ENCODE peak calls at places on chromosome 9, in five cellular contexts. One of them, this sample, is unnamed.
A peak's percentile ranks its signal among the peaks of the same experiment; 100 is the strongest.

GRCh38 chr9:69207503-69207902 is 33.4 kb downstream of the TJP2 start:
- DNase-seq in neuronal stem cell: no peak
- DNase-seq in IMR-90: no peak
- DNase-seq in H9: peak; percentile 41
- DNase-seq in H1: no peak
- DNase-seq in this sample: peak; percentile 69

GRCh38 chr9:112790231-112790774 is 39.7 kb downstream of the SNX30 start:
- DNase-seq in H9: no peak
- DNase-seq in IMR-90: no peak
- DNase-seq in H1: no peak
- DNase-seq in neuronal stem cell: no peak
- DNase-seq in this sample: peak; percentile 28

GRCh38 chr9:120434532-120434931 is 145.4 kb downstream of the CDK5RAP2 start:
- DNase-seq in neuronal stem cell: no peak
- DNase-seq in IMR-90: peak; percentile 93
- DNase-seq in H9: no peak
- DNase-seq in H1: no peak
- DNase-seq in this sample: no peak

GRCh38 chr9:114163517-114163924 is 8.2 kb downstream of the COL27A1 start:
- DNase-seq in H9: peak; percentile 60
- DNase-seq in neuronal stem cell: no peak
- DNase-seq in H1: no peak
- DNase-seq in IMR-90: peak; percentile 60
- DNase-seq in this sample: peak; percentile 56

GRCh38 chr9:19116391-19116790 is 10.9 kb downstream of the PLIN2 start:
- DNase-seq in IMR-90: peak; percentile 64
- DNase-seq in neuronal stem cell: no peak
- DNase-seq in H1: no peak
- DNase-seq in H9: no peak
- DNase-seq in this sample: no peak

GRCh38 chr9:72203205-72203803 is 54.1 kb downstream of the GDA start:
- DNase-seq in H9: peak; percentile 34
- DNase-seq in H1: no peak
- DNase-seq in IMR-90: peak; percentile 22
- DNase-seq in neuronal stem cell: no peak
- DNase-seq in this sample: peak; percentile 57

GRCh38 chr9:105280730-105281129 is 36.3 kb downstream of the SLC44A1 start:
- DNase-seq in neuronal stem cell: no peak
- DNase-seq in IMR-90: peak; percentile 78
- DNase-seq in H1: no peak
- DNase-seq in H9: no peak
- DNase-seq in this sample: no peak

GRCh38 chr9:97982191-97982718 is 886 bp upstream of the ANP32B start:
- DNase-seq in H9: no peak
- DNase-seq in IMR-90: no peak
- DNase-seq in neuronal stem cell: no peak
- DNase-seq in H1: no peak
- DNase-seq in this sample: no peak

GRCh38 chr9:113653746-113654604 is 190.4 kb downstream of the RGS3 start:
- DNase-seq in IMR-90: no peak
- DNase-seq in H1: no peak
- DNase-seq in neuronal stem cell: no peak
- DNase-seq in H9: no peak
- DNase-seq in this sample: no peak

GRCh38 chr9:115369322-115369957 is 251.5 kb upstream of the TNC start:
- DNase-seq in IMR-90: peak; percentile 91
- DNase-seq in neuronal stem cell: no peak
- DNase-seq in H9: no peak
- DNase-seq in H1: no peak
- DNase-seq in this sample: no peak

GRCh38 chr9:121612511-121612998 is 38.9 kb upstream of the DAB2IP start:
- DNase-seq in IMR-90: no peak
- DNase-seq in H1: no peak
- DNase-seq in H9: peak; percentile 55
- DNase-seq in neuronal stem cell: no peak
- DNase-seq in this sample: peak; percentile 62

GRCh38 chr9:37987467-37987981 is 81.5 kb downstream of the SHB start:
- DNase-seq in H1: no peak
- DNase-seq in neuronal stem cell: no peak
- DNase-seq in IMR-90: no peak
- DNase-seq in H9: no peak
- DNase-seq in this sample: no peak

GRCh38 chr9:129886226-129887174 is 51.2 kb downstream of the USP20 start:
- DNase-seq in H1: no peak
- DNase-seq in IMR-90: no peak
- DNase-seq in H9: peak; percentile 35
- DNase-seq in neuronal stem cell: no peak
- DNase-seq in this sample: no peak

GRCh38 chr9:137456061-137456863 is 2.9 kb downstream of the NSMF start:
- DNase-seq in H1: no peak
- DNase-seq in H9: no peak
- DNase-seq in neuronal stem cell: no peak
- DNase-seq in IMR-90: peak; percentile 28
- DNase-seq in this sample: no peak

GRCh38 chr9:138119202-138120027 is 241.8 kb downstream of the CACNA1B start:
- DNase-seq in IMR-90: no peak
- DNase-seq in neuronal stem cell: no peak
- DNase-seq in H9: no peak
- DNase-seq in H1: no peak
- DNase-seq in this sample: no peak

GRCh38 chr9:33129886-33130284 is 37.3 kb downstream of the B4GALT1 start:
- DNase-seq in H9: no peak
- DNase-seq in H1: no peak
- DNase-seq in neuronal stem cell: no peak
- DNase-seq in IMR-90: no peak
- DNase-seq in this sample: peak; percentile 95

GRCh38 chr9:119349548-119349947 is 19.7 kb downstream of the BRINP1 start:
- DNase-seq in neuronal stem cell: peak; percentile 29
- DNase-seq in IMR-90: no peak
- DNase-seq in H9: peak; percentile 52
- DNase-seq in H1: no peak
- DNase-seq in this sample: no peak

GRCh38 chr9:114606597-114607207 is 4.4 kb upstream of the TMEM268 start:
- DNase-seq in H9: no peak
- DNase-seq in IMR-90: peak; percentile 78
- DNase-seq in H1: no peak
- DNase-seq in neuronal stem cell: no peak
- DNase-seq in this sample: no peak

GRCh38 chr9:94922098-94922607 is 195.7 kb downstream of the AOPEP start:
- DNase-seq in IMR-90: peak; percentile 98
- DNase-seq in H9: no peak
- DNase-seq in neuronal stem cell: no peak
- DNase-seq in H1: no peak
- DNase-seq in this sample: no peak
- H3K14ac ChIP-seq in IMR-90: peak overlapping the region; percentile 96
- H3K14ac ChIP-seq in H9: no peak overlapping the region
- H3K14ac ChIP-seq in neuronal stem cell: no peak overlapping the region
- H3K14ac ChIP-seq in H1: no peak overlapping the region
- H3K14ac ChIP-seq in this sample: peak overlapping the region; percentile 83

GRCh38 chr9:27412963-27413362 is 111.1 kb upstream of the IFNK start:
- DNase-seq in neuronal stem cell: no peak
- DNase-seq in H9: no peak
- DNase-seq in IMR-90: no peak
- DNase-seq in H1: no peak
- DNase-seq in this sample: no peak

GRCh38 chr9:27408523-27408922 is 111.6 kb upstream of the EQTN start:
- DNase-seq in IMR-90: no peak
- DNase-seq in H9: no peak
- DNase-seq in neuronal stem cell: no peak
- DNase-seq in H1: no peak
- DNase-seq in this sample: peak; percentile 43

GRCh38 chr9:27412081-27412480 is 112.0 kb upstream of the IFNK start:
- DNase-seq in H9: no peak
- DNase-seq in neuronal stem cell: no peak
- DNase-seq in H1: no peak
- DNase-seq in IMR-90: no peak
- DNase-seq in this sample: peak; percentile 92

GRCh38 chr9:27414215-27414731 is 109.8 kb upstream of the IFNK start:
- DNase-seq in neuronal stem cell: no peak
- DNase-seq in IMR-90: no peak
- DNase-seq in H9: no peak
- DNase-seq in H1: no peak
- DNase-seq in this sample: no peak

GRCh38 chr9:27413507-27414214 is 110.4 kb upstream of the IFNK start:
- DNase-seq in H1: no peak
- DNase-seq in H9: no peak
- DNase-seq in IMR-90: no peak
- DNase-seq in neuronal stem cell: no peak
- DNase-seq in this sample: no peak
- H3K14ac ChIP-seq in H1: no peak overlapping the region
- H3K14ac ChIP-seq in H9: no peak overlapping the region
- H3K14ac ChIP-seq in IMR-90: no peak overlapping the region
- H3K14ac ChIP-seq in neuronal stem cell: no peak overlapping the region
- H3K14ac ChIP-seq in this sample: no peak overlapping the region

GRCh38 chr9:132877818-132878694 is at the start of gene AK8:
- DNase-seq in IMR-90: peak; percentile 66
- DNase-seq in neuronal stem cell: peak; percentile 81
- DNase-seq in H9: peak; percentile 78
- DNase-seq in H1: no peak
- DNase-seq in this sample: peak; percentile 74
- H3K14ac ChIP-seq in IMR-90: peak within 1 kb of the TSS; percentile 90
- H3K14ac ChIP-seq in neuronal stem cell: no peak within 1 kb of the TSS
- H3K14ac ChIP-seq in H9: no peak within 1 kb of the TSS
- H3K14ac ChIP-seq in H1: no peak within 1 kb of the TSS
- H3K14ac ChIP-seq in this sample: peak within 1 kb of the TSS; percentile 92

DNA sequence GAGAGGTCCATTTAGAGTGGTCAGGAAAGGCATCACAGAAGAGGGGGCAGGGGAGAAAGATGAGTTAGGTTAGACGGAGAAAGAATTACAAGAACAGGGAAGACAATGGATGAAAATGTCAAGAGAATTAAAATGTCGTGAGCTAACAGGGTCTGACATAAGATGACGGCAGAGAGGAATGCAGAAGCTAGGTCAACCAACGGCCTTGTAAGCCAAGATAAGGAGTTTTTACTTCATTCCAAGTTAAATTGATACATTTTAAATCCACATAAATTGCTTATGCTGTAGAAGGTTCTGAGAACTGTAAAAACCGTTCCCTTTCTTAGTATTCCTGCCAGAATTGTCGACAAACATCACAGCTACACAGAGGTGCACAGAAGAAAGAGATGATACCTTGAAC is 897.0 kb upstream of the DMAC1 start:
- DNase-seq in IMR-90: no peak
- DNase-seq in H9: no peak
- DNase-seq in neuronal stem cell: no peak
- DNase-seq in H1: no peak
- DNase-seq in this sample: no peak
- H3K14ac ChIP-seq in IMR-90: no peak overlapping the region
- H3K14ac ChIP-seq in H9: no peak overlapping the region
- H3K14ac ChIP-seq in neuronal stem cell: no peak overlapping the region
- H3K14ac ChIP-seq in H1: no peak overlapping the region
- H3K14ac ChIP-seq in this sample: no peak overlapping the region

GRCh38 chr9:123929177-123929869 is 603 bp downstream of the DENND1A start:
- DNase-seq in H9: peak; percentile 37
- DNase-seq in H1: no peak
- DNase-seq in IMR-90: no peak
- DNase-seq in neuronal stem cell: no peak
- DNase-seq in this sample: peak; percentile 20
- H3K14ac ChIP-seq in H9: no peak overlapping the region
- H3K14ac ChIP-seq in H1: no peak overlapping the region
- H3K14ac ChIP-seq in IMR-90: peak overlapping the region; percentile 34
- H3K14ac ChIP-seq in neuronal stem cell: no peak overlapping the region
- H3K14ac ChIP-seq in this sample: peak overlapping the region; percentile 91

DNA sequence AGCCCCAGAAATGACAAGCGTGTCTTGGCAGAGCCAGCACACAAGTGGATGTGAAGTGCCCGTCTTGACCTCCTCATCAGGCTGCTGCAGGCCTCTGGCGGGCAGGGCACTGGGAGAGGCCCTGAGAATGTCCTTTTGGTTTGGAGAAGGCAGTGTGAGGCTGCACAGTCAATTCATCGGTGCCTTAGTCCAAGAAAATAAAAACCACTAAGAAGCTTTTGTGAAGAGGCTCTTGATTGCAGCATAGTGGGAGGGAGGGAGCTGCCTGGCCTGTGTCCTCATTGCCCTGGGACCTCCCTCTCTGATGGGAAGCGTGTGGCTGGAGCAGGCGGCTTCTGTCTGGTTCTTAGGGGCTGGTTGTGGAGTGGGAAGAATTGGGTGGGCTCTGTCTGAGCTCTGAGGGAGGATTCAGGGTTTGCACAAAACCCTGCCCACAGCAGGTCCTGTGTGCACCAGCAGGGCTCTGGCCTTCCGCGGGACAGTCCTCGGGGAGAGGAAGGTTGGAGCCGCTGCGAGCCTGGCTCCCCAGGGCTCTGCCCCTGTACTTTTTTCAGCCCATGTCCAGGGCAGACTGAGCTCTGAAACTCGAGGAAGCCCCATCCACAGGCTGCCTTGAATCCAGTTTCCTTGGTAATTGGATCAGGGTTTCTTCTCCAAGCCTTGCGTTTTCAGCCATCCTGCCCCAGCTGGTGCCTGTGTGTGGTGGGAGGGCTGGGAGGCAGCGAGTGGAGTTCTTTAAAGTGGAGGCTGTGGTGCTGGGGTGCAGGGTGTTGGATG is 1.1 kb downstream of the HRCT1 start:
- DNase-seq in H9: no peak
- DNase-seq in IMR-90: peak; percentile 75
- DNase-seq in neuronal stem cell: no peak
- DNase-seq in H1: no peak
- DNase-seq in this sample: peak; percentile 31
- H3K14ac ChIP-seq in H9: peak overlapping the region; percentile 68
- H3K14ac ChIP-seq in IMR-90: peak overlapping the region; percentile 99
- H3K14ac ChIP-seq in neuronal stem cell: peak overlapping the region; percentile 48
- H3K14ac ChIP-seq in H1: no peak overlapping the region
- H3K14ac ChIP-seq in this sample: peak overlapping the region; percentile 36

DNA sequence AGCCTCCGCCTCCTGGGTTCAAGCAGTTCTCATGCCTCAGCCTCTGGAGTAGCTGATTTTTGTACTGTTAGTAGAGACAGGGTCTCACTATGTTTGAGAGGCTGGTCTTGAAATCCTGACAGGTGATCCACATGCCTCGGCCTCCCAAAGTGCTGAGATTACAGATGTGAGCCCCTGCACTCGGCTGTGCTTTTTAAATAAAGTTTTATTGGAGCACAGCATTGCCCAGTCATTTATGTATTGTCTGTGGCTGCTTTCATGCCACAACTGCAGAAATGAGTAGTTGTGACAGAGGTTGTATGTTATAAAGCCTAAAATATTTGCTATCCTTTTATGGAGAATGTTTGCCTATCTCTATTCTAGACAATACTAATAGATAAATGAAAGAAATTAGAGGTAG is 169.2 kb downstream of the AOPEP start:
- DNase-seq in H1: no peak
- DNase-seq in IMR-90: no peak
- DNase-seq in neuronal stem cell: no peak
- DNase-seq in H9: no peak
- DNase-seq in this sample: no peak
- H3K14ac ChIP-seq in H1: no peak overlapping the region
- H3K14ac ChIP-seq in IMR-90: no peak overlapping the region
- H3K14ac ChIP-seq in neuronal stem cell: no peak overlapping the region
- H3K14ac ChIP-seq in H9: no peak overlapping the region
- H3K14ac ChIP-seq in this sample: no peak overlapping the region